ENCODE peak calls at places on chromosome 20, in five cellular contexts. Y is glutamatergic neuron, X is mucosa of descending colon, Q is upper lobe of left lung, F is Calu3. D is an unnamed sample.
A peak's percentile ranks its signal among the peaks of the same experiment; 100 is the strongest.

GRCh38 chr20:48986899-48987298 is 59.2 kb upstream of the CSE1L start:
- DNase-seq in Y (no peak), X (no peak), Q (no peak), F (peak; percentile 47), D (no peak)

GRCh38 chr20:49032455-49032854 is 13.7 kb upstream of the CSE1L start:
- DNase-seq in Y (no peak), X (no peak), Q (no peak), F (no peak), D (no peak)

GRCh38 chr20:846894-847278 is 13.4 kb downstream of the FAM110A start:
- DNase-seq in Y (no peak), X (peak; percentile 55), Q (peak; percentile 26), F (no peak), D (no peak)

GRCh38 chr20:19974621-19975435 is 42.3 kb upstream of the NAA20 start:
- DNase-seq in Y (no peak), X (peak; percentile 61), Q (peak; percentile 90), F (peak; percentile 65), D (peak; percentile 48)

GRCh38 chr20:43188861-43189613 is 669 bp downstream of the PTPRT start:
- DNase-seq in Y (peak; percentile 38), X (no peak), Q (no peak), F (no peak), D (no peak)

GRCh38 chr20:6562111-6562510 is 205.4 kb upstream of the BMP2 start:
- DNase-seq in Y (no peak), X (no peak), Q (no peak), F (no peak), D (no peak)

GRCh38 chr20:14848806-14849205 is 511.4 kb upstream of the FLRT3 start:
- DNase-seq in Y (no peak), X (no peak), Q (no peak), F (no peak), D (no peak)

GRCh38 chr20:45011108-45011526 is 44.8 kb downstream of the STK4 start:
- DNase-seq in Y (peak; percentile 50), X (no peak), Q (peak; percentile 45), F (peak; percentile 75), D (no peak)

GRCh38 chr20:2701671-2702081 is 9.1 kb downstream of the EBF4 start:
- DNase-seq in Y (no peak), X (no peak), Q (no peak), F (no peak), D (no peak)

GRCh38 chr20:39245685-39246311 is 283.7 kb downstream of the DHX35 start:
- DNase-seq in Y (no peak), X (no peak), Q (no peak), F (no peak), D (no peak)

GRCh38 chr20:19976595-19977372 is 40.4 kb upstream of the NAA20 start:
- DNase-seq in Y (no peak), X (no peak), Q (peak; percentile 84), F (peak; percentile 43), D (no peak)

GRCh38 chr20:35578469-35578868 is 36.6 kb downstream of the ERGIC3 start:
- DNase-seq in Y (no peak), X (peak; percentile 24), Q (no peak), F (no peak), D (no peak)

GRCh38 chr20:45330476-45330875 is 17.7 kb downstream of the SDC4 start:
- DNase-seq in Y (no peak), X (no peak), Q (no peak), F (no peak), D (no peak)

GRCh38 chr20:31682927-31683326 is 39.7 kb downstream of the BCL2L1 start:
- DNase-seq in Y (no peak), X (no peak), Q (no peak), F (no peak), D (no peak)

GRCh38 chr20:58697867-58698703 is 5.5 kb downstream of the NPEPL1 start:
- DNase-seq in Y (no peak), X (no peak), Q (peak; percentile 3), F (no peak), D (no peak)

GRCh38 chr20:58072695-58073671 is 155.5 kb downstream of the ANKRD60 start:
- DNase-seq in Y (no peak), X (no peak), Q (peak; percentile 12), F (no peak), D (no peak)

GRCh38 chr20:35042268-35042667 is 50.3 kb downstream of the TRPC4AP start:
- DNase-seq in Y (no peak), X (no peak), Q (no peak), F (no peak), D (no peak)

GRCh38 chr20:25039697-25040437 is 18.1 kb downstream of the ACSS1 start:
- DNase-seq in Y (no peak), X (peak; percentile 80), Q (peak; percentile 91), F (no peak), D (no peak)

GRCh38 chr20:37393196-37393862 is 47.4 kb downstream of the SRC start:
- DNase-seq in Y (no peak), X (no peak), Q (no peak), F (no peak), D (no peak)

GRCh38 chr20:19000071-19000470 is 186.5 kb downstream of the SCP2D1 start:
- DNase-seq in Y (no peak), X (no peak), Q (no peak), F (no peak), D (no peak)

GRCh38 chr20:10788877-10789276 is 115.1 kb upstream of the JAG1 start:
- DNase-seq in Y (no peak), X (no peak), Q (no peak), F (no peak), D (no peak)

GRCh38 chr20:31704225-31705119 is 18.2 kb downstream of the BCL2L1 start:
- DNase-seq in Y (no peak), X (peak; percentile 77), Q (peak; percentile 80), F (peak; percentile 97), D (peak; percentile 54)

GRCh38 chr20:46156065-46156464 is 38.0 kb downstream of the CD40 start:
- DNase-seq in Y (no peak), X (no peak), Q (no peak), F (no peak), D (no peak)

GRCh38 chr20:60559462-60559861 is 601.2 kb downstream of the CDH26 start:
- DNase-seq in Y (no peak), X (no peak), Q (no peak), F (no peak), D (no peak)

GRCh38 chr20:38290829-38291581 is 13.0 kb upstream of the BPI start:
- DNase-seq in Y (no peak), X (no peak), Q (no peak), F (peak; percentile 59), D (no peak)

GRCh38 chr20:39954585-39954984 is 734.5 kb downstream of the MAFB start:
- DNase-seq in Y (no peak), X (no peak), Q (no peak), F (no peak), D (no peak)

GRCh38 chr20:36482044-36482473 is 59.3 kb upstream of the MYL9 start:
- DNase-seq in Y (no peak), X (no peak), Q (peak; percentile 84), F (no peak), D (no peak)

GRCh38 chr20:49715466-49715865 is 1.8 kb upstream of the B4GALT5 start:
- DNase-seq in Y (no peak), X (no peak), Q (no peak), F (no peak), D (no peak)

GRCh38 chr20:43375586-43375985 is 82.1 kb upstream of the SRSF6 start:
- DNase-seq in Y (no peak), X (no peak), Q (no peak), F (no peak), D (no peak)

GRCh38 chr20:33667245-33668086 is 723 bp downstream of the ACTL10 start:
- DNase-seq in Y (no peak), X (peak; percentile 85), Q (peak; percentile 58), F (peak; percentile 97), D (no peak)
- TF ChIP-seq CTCF in Y (peak; percentile 96), X (no peak), Q (no peak), F (peak; percentile 97), D (peak; percentile 86)

GRCh38 chr20:54106162-54106561 is 35.8 kb upstream of the BCAS1 start:
- DNase-seq in Y (no peak), X (no peak), Q (no peak), F (no peak), D (no peak)

GRCh38 chr20:54105653-54106052 is 35.3 kb upstream of the BCAS1 start:
- DNase-seq in Y (no peak), X (no peak), Q (no peak), F (no peak), D (no peak)

GRCh38 chr20:54102543-54102942 is 32.1 kb upstream of the BCAS1 start:
- DNase-seq in Y (no peak), X (no peak), Q (no peak), F (no peak), D (no peak)

GRCh38 chr20:54103067-54103761 is 32.8 kb upstream of the BCAS1 start:
- DNase-seq in Y (peak; percentile 92), X (peak; percentile 94), Q (peak; percentile 75), F (peak; percentile 99), D (peak; percentile 76)

GRCh38 chr20:54103762-54104600 is 33.6 kb upstream of the BCAS1 start:
- DNase-seq in Y (no peak), X (peak; percentile 44), Q (no peak), F (no peak), D (no peak)
- TF ChIP-seq CTCF in Y (peak; percentile 29), X (no peak), Q (no peak), F (peak; percentile 5), D (peak; percentile 25)

GRCh38 chr20:57022306-57022705 is 244.1 kb downstream of the BMP7 start:
- DNase-seq in Y (no peak), X (no peak), Q (no peak), F (no peak), D (no peak)
- TF ChIP-seq CTCF in Y (no peak), X (no peak), Q (no peak), F (no peak), D (no peak)

GRCh38 chr20:41889871-41890224 is 271.7 kb upstream of the CHD6 start:
- DNase-seq in Y (peak; percentile 26), X (no peak), Q (no peak), F (peak; percentile 63), D (no peak)

GRCh38 chr20:41892031-41892430 is 273.9 kb upstream of the CHD6 start:
- DNase-seq in Y (no peak), X (no peak), Q (no peak), F (no peak), D (no peak)

GRCh38 chr20:41888434-41888833 is 270.3 kb upstream of the CHD6 start:
- DNase-seq in Y (no peak), X (no peak), Q (no peak), F (no peak), D (no peak)

GRCh38 chr20:41887500-41887899 is 269.3 kb upstream of the CHD6 start:
- DNase-seq in Y (no peak), X (no peak), Q (no peak), F (no peak), D (no peak)

GRCh38 chr20:41889125-41889870 is 271.1 kb upstream of the CHD6 start:
- DNase-seq in Y (no peak), X (no peak), Q (no peak), F (peak; percentile 50), D (no peak)
- TF ChIP-seq CTCF in Y (no peak), X (no peak), Q (no peak), F (peak; percentile 13), D (no peak)

DNA sequence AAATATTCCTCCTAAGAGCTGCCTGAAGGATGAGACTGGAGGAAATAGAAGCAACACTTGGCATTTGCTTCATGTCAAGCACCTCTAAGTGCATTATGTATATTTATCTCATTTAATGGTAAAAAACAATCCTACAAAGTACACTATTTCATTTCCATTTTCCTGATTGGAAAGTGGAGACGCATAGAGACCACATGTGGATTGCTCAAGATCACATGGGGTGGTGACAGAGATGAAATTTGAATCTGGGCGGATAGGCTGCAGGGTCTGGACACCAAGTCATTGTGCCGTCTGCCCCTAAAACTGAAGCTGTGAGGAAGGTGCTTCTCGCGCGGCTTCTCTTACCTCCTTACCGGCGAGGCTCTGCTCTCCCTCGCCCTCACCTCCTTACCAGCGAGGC is 30.3 kb downstream of the BANF2 start:
- DNase-seq in Y (no peak), X (no peak), Q (no peak), F (no peak), D (no peak)
- TF ChIP-seq CTCF in Y (no peak), X (no peak), Q (no peak), F (no peak), D (no peak)